ENCODE peak calls at places on chromosomes 2 and 18, in five cellular contexts. F, C, Q, H and V are unnamed samples.

GRCh38 chr18:48125724-48126123 is 195.3 kb upstream of the SMAD2 start:
- ATAC-seq in H (peak), Q (no peak), F (no peak), C (peak), V (no peak)

GRCh38 chr2:126467367-126468054 is 188.4 kb upstream of the GYPC start:
- ATAC-seq in C (peak), H (no peak), F (peak), Q (peak), V (peak)

GRCh38 chr2:226631187-226631586 is 168.4 kb downstream of the IRS1 start:
- ATAC-seq in F (no peak), Q (no peak), H (no peak), C (no peak), V (no peak)

GRCh38 chr2:26274058-26274613 is 29.4 kb downstream of the HADHB start:
- ATAC-seq in Q (no peak), F (no peak), C (no peak), H (peak), V (no peak)

GRCh38 chr18:23276456-23276855 is 141.2 kb downstream of the CABLES1 start:
- ATAC-seq in H (peak), F (no peak), Q (no peak), C (no peak), V (no peak)

GRCh38 chr2:169495310-169495928 is 14.1 kb upstream of the KLHL41 start:
- ATAC-seq in F (no peak), H (no peak), C (no peak), Q (no peak), V (no peak)

GRCh38 chr2:168649105-168649504 is 153.3 kb upstream of the NOSTRIN start:
- ATAC-seq in H (peak), F (no peak), C (no peak), Q (no peak), V (no peak)

GRCh38 chr2:27489118-27489497 is 435 bp downstream of the IFT172 start:
- ATAC-seq in Q (no peak), F (peak), C (no peak), H (peak), V (no peak)

GRCh38 chr2:38514603-38515154 is 88.0 kb downstream of the HNRNPLL start:
- ATAC-seq in F (no peak), Q (no peak), H (no peak), C (no peak), V (no peak)

GRCh38 chr2:144357623-144358400 is 162.1 kb downstream of the ZEB2 start:
- ATAC-seq in F (no peak), H (peak), C (peak), Q (peak), V (peak)

GRCh38 chr2:223230352-223230751 is 178.4 kb downstream of the KCNE4 start:
- ATAC-seq in F (no peak), Q (no peak), C (no peak), H (no peak), V (no peak)

GRCh38 chr18:59488899-59489298 is 129.8 kb upstream of the LMAN1 start:
- ATAC-seq in H (no peak), F (no peak), Q (no peak), C (no peak), V (no peak)

GRCh38 chr2:88199912-88200682 is 30.0 kb downstream of the THNSL2 start:
- ATAC-seq in C (no peak), H (peak), Q (peak), F (no peak), V (no peak)

GRCh38 chr2:61993422-61994024 is 88.0 kb downstream of the COMMD1 start:
- ATAC-seq in F (peak), H (peak), Q (peak), C (peak), V (no peak)

GRCh38 chr2:151575338-151575737 is 158.9 kb downstream of the NEB start:
- ATAC-seq in F (no peak), C (no peak), H (no peak), Q (no peak), V (no peak)